ENCODE peak calls at places on chromosomes 2 and 18, in four cellular contexts. One of them, this sample, is unnamed.
A peak's percentile ranks its signal among the peaks of the same experiment; 100 is the strongest.

GRCh38 chr2:25276569-25277465 is 64.9 kb downstream of the DNMT3A start:
- DNase-seq in Panc1: no peak
- DNase-seq in neural progenitor cell: peak; percentile 84
- DNase-seq in A549: peak; percentile 26
- DNase-seq in this sample: no peak

GRCh38 chr18:5895300-5895885 is at the start of gene TMEM200C:
- DNase-seq in A549: no peak
- DNase-seq in Panc1: no peak
- DNase-seq in neural progenitor cell: peak; percentile 90
- DNase-seq in this sample: no peak

GRCh38 chr2:18474690-18475089 is 85.8 kb downstream of the RDH14 start:
- DNase-seq in neural progenitor cell: no peak
- DNase-seq in Panc1: no peak
- DNase-seq in A549: no peak
- DNase-seq in this sample: no peak

GRCh38 chr2:126614529-126615279 is 41.3 kb upstream of the GYPC start:
- DNase-seq in A549: no peak
- DNase-seq in neural progenitor cell: no peak
- DNase-seq in Panc1: no peak
- DNase-seq in this sample: no peak

GRCh38 chr2:176091329-176092258 is 927 bp upstream of the HOXD13 start:
- DNase-seq in A549: no peak
- DNase-seq in neural progenitor cell: no peak
- DNase-seq in Panc1: no peak
- DNase-seq in this sample: no peak

GRCh38 chr18:59810183-59810582 is 89.6 kb upstream of the PMAIP1 start:
- DNase-seq in Panc1: no peak
- DNase-seq in neural progenitor cell: no peak
- DNase-seq in A549: no peak
- DNase-seq in this sample: no peak

GRCh38 chr2:143429932-143430331 is 300.7 kb downstream of the ARHGAP15 start:
- DNase-seq in A549: no peak
- DNase-seq in neural progenitor cell: no peak
- DNase-seq in Panc1: no peak
- DNase-seq in this sample: no peak

GRCh38 chr2:204691911-204692510 is 146.7 kb downstream of the PARD3B start:
- DNase-seq in Panc1: peak; percentile 32
- DNase-seq in A549: peak; percentile 36
- DNase-seq in neural progenitor cell: peak; percentile 81
- DNase-seq in this sample: peak; percentile 79

GRCh38 chr18:51011709-51012108 is 18.3 kb upstream of the SMAD4 start:
- DNase-seq in neural progenitor cell: no peak
- DNase-seq in A549: no peak
- DNase-seq in Panc1: no peak
- DNase-seq in this sample: no peak

GRCh38 chr2:109615637-109616144 is 1.5 kb downstream of the SOWAHC start:
- DNase-seq in neural progenitor cell: peak; percentile 37
- DNase-seq in A549: no peak
- DNase-seq in Panc1: no peak
- DNase-seq in this sample: no peak

GRCh38 chr2:159961005-159961404 is 101.4 kb downstream of the PLA2R1 start:
- DNase-seq in neural progenitor cell: no peak
- DNase-seq in Panc1: no peak
- DNase-seq in A549: no peak
- DNase-seq in this sample: no peak

GRCh38 chr2:235939471-235939870 is 228.7 kb downstream of the GBX2 start:
- DNase-seq in Panc1: no peak
- DNase-seq in A549: no peak
- DNase-seq in neural progenitor cell: no peak
- DNase-seq in this sample: no peak

GRCh38 chr2:194301946-194302345 is 1355.1 kb upstream of the SLC39A10 start:
- DNase-seq in A549: no peak
- DNase-seq in neural progenitor cell: no peak
- DNase-seq in Panc1: no peak
- DNase-seq in this sample: no peak

GRCh38 chr18:11587432-11587831 is 22.0 kb upstream of the SLC35G4 start:
- DNase-seq in Panc1: no peak
- DNase-seq in A549: no peak
- DNase-seq in neural progenitor cell: no peak
- DNase-seq in this sample: no peak

GRCh38 chr2:196335238-196335637 is 163.9 kb upstream of the STK17B start:
- DNase-seq in Panc1: peak; percentile 45
- DNase-seq in neural progenitor cell: no peak
- DNase-seq in A549: peak; percentile 38
- DNase-seq in this sample: peak; percentile 62

GRCh38 chr2:236544362-236544761 is 25.3 kb upstream of the ACKR3 start:
- DNase-seq in neural progenitor cell: no peak
- DNase-seq in A549: no peak
- DNase-seq in Panc1: no peak
- DNase-seq in this sample: no peak

GRCh38 chr2:65999103-65999502 is 435.8 kb upstream of the MEIS1 start:
- DNase-seq in neural progenitor cell: no peak
- DNase-seq in Panc1: no peak
- DNase-seq in A549: no peak
- DNase-seq in this sample: no peak

GRCh38 chr18:26457611-26458350 is 90.6 kb downstream of the KCTD1 start:
- DNase-seq in Panc1: no peak
- DNase-seq in A549: no peak
- DNase-seq in neural progenitor cell: peak; percentile 89
- DNase-seq in this sample: no peak
- TF ChIP-seq CTCF in Panc1: peak; percentile 65
- TF ChIP-seq CTCF in A549: no peak
- TF ChIP-seq CTCF in neural progenitor cell: peak; percentile 82
- TF ChIP-seq CTCF in this sample: no peak

GRCh38 chr2:212994976-212995375 is 156.4 kb downstream of the IKZF2 start:
- DNase-seq in A549: no peak
- DNase-seq in Panc1: no peak
- DNase-seq in neural progenitor cell: no peak
- DNase-seq in this sample: no peak

GRCh38 chr2:212998629-212999359 is 152.6 kb downstream of the IKZF2 start:
- DNase-seq in A549: no peak
- DNase-seq in Panc1: no peak
- DNase-seq in neural progenitor cell: no peak
- DNase-seq in this sample: no peak

GRCh38 chr2:213001285-213001910 is 150.0 kb downstream of the IKZF2 start:
- DNase-seq in Panc1: no peak
- DNase-seq in A549: no peak
- DNase-seq in neural progenitor cell: no peak
- DNase-seq in this sample: no peak

GRCh38 chr2:212995920-212996319 is 155.5 kb downstream of the IKZF2 start:
- DNase-seq in Panc1: no peak
- DNase-seq in neural progenitor cell: no peak
- DNase-seq in A549: no peak
- DNase-seq in this sample: no peak

GRCh38 chr2:212997526-212998020 is 153.8 kb downstream of the IKZF2 start:
- DNase-seq in A549: no peak
- DNase-seq in Panc1: no peak
- DNase-seq in neural progenitor cell: peak; percentile 3
- DNase-seq in this sample: no peak
- H3K4me3 ChIP-seq in A549: no peak overlapping the region
- H3K4me3 ChIP-seq in Panc1: no peak overlapping the region
- H3K4me3 ChIP-seq in neural progenitor cell: no peak overlapping the region
- H3K4me3 ChIP-seq in this sample: no peak overlapping the region

GRCh38 chr2:127671557-127672302 is 3.6 kb downstream of the LIMS2 start:
- DNase-seq in neural progenitor cell: no peak
- DNase-seq in A549: no peak
- DNase-seq in Panc1: no peak
- DNase-seq in this sample: no peak
- H3K9me3 ChIP-seq in neural progenitor cell: no peaks in the 10 kb centered on the region
- H3K9me3 ChIP-seq in A549: no peaks in the 10 kb centered on the region
- H3K9me3 ChIP-seq in Panc1: no peaks in the 10 kb centered on the region
- H3K9me3 ChIP-seq in this sample: no peaks in the 10 kb centered on the region

DNA sequence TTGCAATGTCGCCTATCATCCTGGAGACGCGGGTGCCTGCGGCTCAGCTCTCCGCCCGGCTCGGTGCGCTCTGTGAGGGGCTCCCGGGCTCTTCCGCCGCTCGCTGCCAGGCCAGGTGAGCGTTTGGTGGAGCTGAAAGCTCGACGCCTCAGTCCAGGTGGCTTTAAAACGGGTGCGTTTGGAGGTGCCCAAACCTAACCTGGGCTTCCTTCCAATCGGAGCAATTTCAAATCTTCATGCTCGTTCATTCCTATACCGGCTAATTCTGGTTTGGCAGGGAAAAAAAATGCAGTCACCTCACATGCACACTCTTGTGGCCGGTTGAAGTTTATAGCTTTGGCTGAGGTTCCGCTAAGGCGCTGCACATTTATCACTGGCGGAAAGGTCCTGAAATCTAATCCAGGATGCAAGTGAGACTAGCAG is at the start of gene SLC16A14:
- DNase-seq in neural progenitor cell: peak; percentile 52
- DNase-seq in A549: peak; percentile 7
- DNase-seq in Panc1: peak; percentile 63
- DNase-seq in this sample: peak; percentile 16
- TF ChIP-seq CTCF in neural progenitor cell: peak; percentile 28
- TF ChIP-seq CTCF in A549: no peak
- TF ChIP-seq CTCF in Panc1: peak; percentile 60
- TF ChIP-seq CTCF in this sample: peak; percentile 42

GRCh38 chr2:47534179-47534919 is 131.4 kb downstream of the MSH2 start:
- DNase-seq in Panc1: no peak
- DNase-seq in A549: no peak
- DNase-seq in neural progenitor cell: no peak
- DNase-seq in this sample: peak; percentile 55
- H3K4me3 ChIP-seq in Panc1: no peak overlapping the region
- H3K4me3 ChIP-seq in A549: no peak overlapping the region
- H3K4me3 ChIP-seq in neural progenitor cell: no peak overlapping the region
- H3K4me3 ChIP-seq in this sample: no peak overlapping the region

GRCh38 chr2:184923751-184924150 is 325.4 kb downstream of the ZNF804A start:
- DNase-seq in A549: no peak
- DNase-seq in Panc1: no peak
- DNase-seq in neural progenitor cell: no peak
- DNase-seq in this sample: no peak

GRCh38 chr2:184920451-184920965 is 322.2 kb downstream of the ZNF804A start:
- DNase-seq in Panc1: no peak
- DNase-seq in neural progenitor cell: no peak
- DNase-seq in A549: no peak
- DNase-seq in this sample: no peak

GRCh38 chr2:184927040-184927439 is 328.7 kb downstream of the ZNF804A start:
- DNase-seq in Panc1: no peak
- DNase-seq in A549: no peak
- DNase-seq in neural progenitor cell: no peak
- DNase-seq in this sample: no peak

GRCh38 chr2:184921676-184922075 is 323.3 kb downstream of the ZNF804A start:
- DNase-seq in neural progenitor cell: no peak
- DNase-seq in Panc1: no peak
- DNase-seq in A549: no peak
- DNase-seq in this sample: no peak
- H3K9me3 ChIP-seq in neural progenitor cell: no peaks in the 10 kb centered on the region
- H3K9me3 ChIP-seq in Panc1: peaks cover 2% of the 10 kb centered on the region
- H3K9me3 ChIP-seq in A549: no peaks in the 10 kb centered on the region
- H3K9me3 ChIP-seq in this sample: no peaks in the 10 kb centered on the region

GRCh38 chr2:120939595-120940318 is 204.1 kb downstream of the GLI2 start:
- DNase-seq in neural progenitor cell: no peak
- DNase-seq in A549: peak; percentile 56
- DNase-seq in Panc1: no peak
- DNase-seq in this sample: peak; percentile 71

GRCh38 chr2:120935339-120936313 is 200.0 kb downstream of the GLI2 start:
- DNase-seq in neural progenitor cell: peak; percentile 51
- DNase-seq in Panc1: no peak
- DNase-seq in A549: peak; percentile 87
- DNase-seq in this sample: no peak

GRCh38 chr2:120938132-120938771 is 202.6 kb downstream of the GLI2 start:
- DNase-seq in Panc1: no peak
- DNase-seq in A549: no peak
- DNase-seq in neural progenitor cell: no peak
- DNase-seq in this sample: no peak

GRCh38 chr2:120936476-120937334 is 201.0 kb downstream of the GLI2 start:
- DNase-seq in Panc1: no peak
- DNase-seq in neural progenitor cell: no peak
- DNase-seq in A549: no peak
- DNase-seq in this sample: no peak

GRCh38 chr2:120937736-120938131 is 202.1 kb downstream of the GLI2 start:
- DNase-seq in neural progenitor cell: no peak
- DNase-seq in A549: no peak
- DNase-seq in Panc1: no peak
- DNase-seq in this sample: peak; percentile 45
- TF ChIP-seq CTCF in neural progenitor cell: no peak
- TF ChIP-seq CTCF in A549: no peak
- TF ChIP-seq CTCF in Panc1: no peak
- TF ChIP-seq CTCF in this sample: no peak

This sample was measured in AG04450.